ENCODE peak calls at places on chromosomes 3 and 15, in four cellular contexts. S, Y, Z and W are unnamed samples.
A peak's percentile ranks its signal among the peaks of the same experiment; 100 is the strongest.

GRCh38 chr3:115428825-115429224 is 194.5 kb upstream of the GAP43 start:
- DNase-seq in Z (no peak), S (no peak), Y (peak; percentile 19), W (no peak)

GRCh38 chr3:9784876-9785443 is 7.3 kb downstream of the TADA3 start:
- DNase-seq in Y (peak; percentile 52), S (no peak), Z (no peak), W (no peak)

GRCh38 chr3:172140499-172141391 is 101.4 kb downstream of the FNDC3B start:
- DNase-seq in S (peak; percentile 98), Z (no peak), Y (peak; percentile 100), W (peak; percentile 58)

GRCh38 chr3:5339967-5340535 is 152.5 kb downstream of the EDEM1 start:
- DNase-seq in Z (peak; percentile 72), S (no peak), Y (no peak), W (no peak)

GRCh38 chr3:113223831-113224240 is 12.5 kb downstream of the BOC start:
- DNase-seq in Y (no peak), Z (no peak), S (no peak), W (no peak)

GRCh38 chr3:114519415-114519814 is 225.6 kb downstream of the TIGIT start:
- DNase-seq in Y (peak; percentile 79), S (no peak), Z (peak; percentile 20), W (peak; percentile 9)

GRCh38 chr3:169771651-169772529 is 1.3 kb upstream of the MYNN start:
- DNase-seq in Z (peak; percentile 84), Y (peak; percentile 87), S (peak; percentile 91), W (peak; percentile 40)

GRCh38 chr15:93955197-93955596 is 276.2 kb upstream of the MCTP2 start:
- DNase-seq in Y (no peak), S (no peak), Z (peak; percentile 79), W (no peak)

GRCh38 chr3:34957707-34958106 is 681.6 kb upstream of the ARPP21 start:
- DNase-seq in Y (peak; percentile 19), Z (no peak), S (no peak), W (no peak)

GRCh38 chr15:37733628-37734027 is 200.8 kb upstream of the TMCO5A start:
- DNase-seq in S (peak; percentile 32), Z (peak; percentile 1), Y (no peak), W (no peak)